ENCODE peak calls at places on chromosomes 4 and X, in seven cellular contexts. One of them, this sample, is unnamed.

GRCh38 chr4:77695769-77696168 is 90.1 kb downstream of the CXCL13 start:
- DNase-seq in heart right ventricle: no peak
- DNase-seq in AG09319: peak
- DNase-seq in GM10248: no peak
- DNase-seq in brain microvascular endothelial cell: peak
- DNase-seq in heart left ventricle: no peak
- DNase-seq in psoas muscle: no peak
- DNase-seq in this sample: no peak

GRCh38 chrX:150211988-150212387 is 151.1 kb upstream of the MAMLD1 start:
- DNase-seq in heart right ventricle: no peak
- DNase-seq in brain microvascular endothelial cell: peak
- DNase-seq in AG09319: no peak
- DNase-seq in GM10248: no peak
- DNase-seq in psoas muscle: no peak
- DNase-seq in heart left ventricle: no peak
- DNase-seq in this sample: no peak

GRCh38 chr4:9765091-9765490 is 16.3 kb upstream of the DRD5 start:
- DNase-seq in AG09319: no peak
- DNase-seq in brain microvascular endothelial cell: peak
- DNase-seq in GM10248: peak
- DNase-seq in heart left ventricle: no peak
- DNase-seq in psoas muscle: no peak
- DNase-seq in heart right ventricle: no peak
- DNase-seq in this sample: no peak

GRCh38 chrX:10922158-10922557 is 189.0 kb upstream of the HCCS start:
- DNase-seq in psoas muscle: no peak
- DNase-seq in GM10248: no peak
- DNase-seq in brain microvascular endothelial cell: peak
- DNase-seq in heart right ventricle: no peak
- DNase-seq in AG09319: peak
- DNase-seq in heart left ventricle: no peak
- DNase-seq in this sample: no peak

GRCh38 chr4:2335729-2336101 is 73.8 kb upstream of the MXD4 start:
- DNase-seq in heart right ventricle: no peak
- DNase-seq in brain microvascular endothelial cell: no peak
- DNase-seq in AG09319: no peak
- DNase-seq in psoas muscle: no peak
- DNase-seq in heart left ventricle: no peak
- DNase-seq in GM10248: no peak
- DNase-seq in this sample: peak

GRCh38 chr4:129455462-129455861 is 359.5 kb downstream of the C4orf33 start:
- DNase-seq in GM10248: no peak
- DNase-seq in AG09319: no peak
- DNase-seq in heart right ventricle: no peak
- DNase-seq in psoas muscle: no peak
- DNase-seq in brain microvascular endothelial cell: no peak
- DNase-seq in heart left ventricle: peak
- DNase-seq in this sample: no peak

GRCh38 chrX:14095702-14096101 is 66.0 kb upstream of the GEMIN8 start:
- DNase-seq in heart left ventricle: no peak
- DNase-seq in brain microvascular endothelial cell: peak
- DNase-seq in psoas muscle: no peak
- DNase-seq in heart right ventricle: peak
- DNase-seq in AG09319: peak
- DNase-seq in GM10248: peak
- DNase-seq in this sample: peak

GRCh38 chr4:169272265-169272886 is 1.6 kb upstream of the SH3RF1 start:
- DNase-seq in GM10248: peak
- DNase-seq in brain microvascular endothelial cell: peak
- DNase-seq in psoas muscle: no peak
- DNase-seq in heart right ventricle: no peak
- DNase-seq in heart left ventricle: no peak
- DNase-seq in AG09319: peak
- DNase-seq in this sample: no peak

GRCh38 chr4:89119836-89120235 is 8.5 kb downstream of the TIGD2 start:
- DNase-seq in psoas muscle: no peak
- DNase-seq in AG09319: no peak
- DNase-seq in heart right ventricle: no peak
- DNase-seq in brain microvascular endothelial cell: peak
- DNase-seq in heart left ventricle: no peak
- DNase-seq in GM10248: no peak
- DNase-seq in this sample: no peak

GRCh38 chr4:121706595-121707021 is 9.8 kb upstream of the ANXA5 start:
- DNase-seq in heart right ventricle: no peak
- DNase-seq in GM10248: no peak
- DNase-seq in brain microvascular endothelial cell: peak
- DNase-seq in psoas muscle: no peak
- DNase-seq in AG09319: no peak
- DNase-seq in heart left ventricle: no peak
- DNase-seq in this sample: no peak

GRCh38 chr4:154086247-154086646 is 297.4 kb upstream of the SFRP2 start:
- DNase-seq in heart left ventricle: no peak
- DNase-seq in heart right ventricle: no peak
- DNase-seq in psoas muscle: no peak
- DNase-seq in AG09319: no peak
- DNase-seq in brain microvascular endothelial cell: peak
- DNase-seq in GM10248: no peak
- DNase-seq in this sample: no peak

GRCh38 chr4:154078504-154079350 is 289.8 kb upstream of the SFRP2 start:
- DNase-seq in psoas muscle: no peak
- DNase-seq in brain microvascular endothelial cell: no peak
- DNase-seq in heart right ventricle: no peak
- DNase-seq in GM10248: no peak
- DNase-seq in AG09319: no peak
- DNase-seq in heart left ventricle: no peak
- DNase-seq in this sample: no peak

GRCh38 chr4:154084864-154085263 is 296.0 kb upstream of the SFRP2 start:
- DNase-seq in AG09319: no peak
- DNase-seq in GM10248: no peak
- DNase-seq in heart right ventricle: no peak
- DNase-seq in heart left ventricle: no peak
- DNase-seq in brain microvascular endothelial cell: no peak
- DNase-seq in psoas muscle: no peak
- DNase-seq in this sample: no peak

GRCh38 chr4:154081391-154081790 is 292.5 kb upstream of the SFRP2 start:
- DNase-seq in psoas muscle: no peak
- DNase-seq in heart right ventricle: no peak
- DNase-seq in heart left ventricle: no peak
- DNase-seq in AG09319: no peak
- DNase-seq in GM10248: no peak
- DNase-seq in brain microvascular endothelial cell: no peak
- DNase-seq in this sample: no peak

DNA sequence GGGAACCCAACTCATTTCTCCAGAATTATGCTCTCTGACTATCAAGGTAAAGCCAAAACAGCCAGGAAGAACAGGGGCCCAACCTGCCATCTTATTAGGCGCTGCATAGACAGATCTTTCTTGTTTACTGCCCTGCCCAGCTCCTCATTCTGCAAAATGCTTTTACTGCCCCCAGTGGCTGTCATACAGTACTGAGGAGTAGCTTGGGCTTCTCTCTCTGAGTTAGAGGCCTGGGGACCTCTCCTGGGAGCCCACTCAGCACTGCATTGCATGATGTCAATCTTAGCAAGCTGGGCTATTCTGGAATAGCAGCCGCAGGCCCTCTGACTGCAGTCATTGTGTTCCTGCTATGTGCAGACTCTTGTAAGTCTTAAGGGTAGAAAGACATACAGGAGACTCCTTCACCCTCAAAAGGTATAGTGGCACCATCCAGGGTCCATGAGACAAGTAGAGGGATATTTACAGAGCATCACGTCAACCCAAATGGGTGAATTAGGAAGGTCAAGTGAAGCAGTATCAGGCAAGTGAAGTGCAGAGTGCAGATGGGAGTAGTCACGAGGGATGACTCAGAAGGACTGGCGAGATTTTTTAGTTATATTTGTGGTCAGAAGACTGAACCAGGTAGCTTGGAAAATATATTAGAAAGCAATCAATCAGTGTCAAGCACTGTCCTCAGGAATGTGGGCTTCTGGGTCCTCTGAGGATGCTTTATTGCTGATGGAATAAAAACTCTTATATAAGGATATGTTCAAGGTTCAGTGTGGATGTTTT is 294.1 kb upstream of the SFRP2 start:
- DNase-seq in heart left ventricle: no peak
- DNase-seq in AG09319: no peak
- DNase-seq in GM10248: no peak
- DNase-seq in brain microvascular endothelial cell: no peak
- DNase-seq in heart right ventricle: no peak
- DNase-seq in psoas muscle: no peak
- DNase-seq in this sample: no peak
- TF ChIP-seq CTCF in heart left ventricle: no peak
- TF ChIP-seq CTCF in AG09319: peak
- TF ChIP-seq CTCF in GM10248: no peak
- TF ChIP-seq CTCF in brain microvascular endothelial cell: peak
- TF ChIP-seq CTCF in heart right ventricle: no peak
- TF ChIP-seq CTCF in psoas muscle: no peak
- TF ChIP-seq CTCF in this sample: no peak

DNA sequence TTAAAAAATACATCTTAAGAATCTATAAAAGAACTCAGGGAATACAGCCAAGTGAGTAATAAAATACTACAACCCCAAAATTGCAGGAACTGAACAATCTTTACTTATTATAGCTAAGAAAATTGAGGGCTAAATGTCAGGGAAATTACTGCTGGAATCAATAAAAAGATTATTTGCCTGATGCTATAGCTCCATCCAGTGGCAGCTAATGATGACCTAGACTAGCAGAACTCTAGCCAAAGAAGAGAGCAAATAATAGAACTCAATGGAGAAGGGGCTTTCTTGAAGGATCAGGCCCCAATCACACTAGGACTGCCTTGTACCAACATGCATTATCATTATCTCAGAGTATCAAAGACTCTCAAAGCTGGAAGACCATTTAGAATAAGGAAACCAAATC is 85.0 kb upstream of the FAM241A start:
- DNase-seq in brain microvascular endothelial cell: peak
- DNase-seq in heart left ventricle: no peak
- DNase-seq in GM10248: peak
- DNase-seq in psoas muscle: no peak
- DNase-seq in AG09319: no peak
- DNase-seq in heart right ventricle: no peak
- DNase-seq in this sample: no peak
- TF ChIP-seq CTCF in brain microvascular endothelial cell: peak
- TF ChIP-seq CTCF in heart left ventricle: no peak
- TF ChIP-seq CTCF in GM10248: peak
- TF ChIP-seq CTCF in psoas muscle: no peak
- TF ChIP-seq CTCF in AG09319: peak
- TF ChIP-seq CTCF in heart right ventricle: peak
- TF ChIP-seq CTCF in this sample: no peak

GRCh38 chrX:132501606-132502005 is 12.8 kb upstream of the MBNL3 start:
- DNase-seq in AG09319: no peak
- DNase-seq in heart left ventricle: no peak
- DNase-seq in heart right ventricle: no peak
- DNase-seq in brain microvascular endothelial cell: no peak
- DNase-seq in GM10248: no peak
- DNase-seq in psoas muscle: no peak
- DNase-seq in this sample: no peak

GRCh38 chrX:132504417-132504816 is 15.6 kb upstream of the MBNL3 start:
- DNase-seq in brain microvascular endothelial cell: no peak
- DNase-seq in heart left ventricle: no peak
- DNase-seq in GM10248: no peak
- DNase-seq in heart right ventricle: no peak
- DNase-seq in AG09319: no peak
- DNase-seq in psoas muscle: no peak
- DNase-seq in this sample: no peak

GRCh38 chrX:132508834-132509233 is 20.0 kb upstream of the MBNL3 start:
- DNase-seq in brain microvascular endothelial cell: no peak
- DNase-seq in heart right ventricle: no peak
- DNase-seq in psoas muscle: no peak
- DNase-seq in GM10248: no peak
- DNase-seq in AG09319: no peak
- DNase-seq in heart left ventricle: no peak
- DNase-seq in this sample: no peak

GRCh38 chrX:132505116-132505515 is 16.3 kb upstream of the MBNL3 start:
- DNase-seq in brain microvascular endothelial cell: no peak
- DNase-seq in GM10248: no peak
- DNase-seq in AG09319: no peak
- DNase-seq in heart right ventricle: no peak
- DNase-seq in heart left ventricle: no peak
- DNase-seq in psoas muscle: no peak
- DNase-seq in this sample: no peak
- TF ChIP-seq CTCF in brain microvascular endothelial cell: no peak
- TF ChIP-seq CTCF in GM10248: no peak
- TF ChIP-seq CTCF in AG09319: peak
- TF ChIP-seq CTCF in heart right ventricle: no peak
- TF ChIP-seq CTCF in heart left ventricle: no peak
- TF ChIP-seq CTCF in psoas muscle: no peak
- TF ChIP-seq CTCF in this sample: no peak

GRCh38 chr4:38905657-38906398 is 38.2 kb downstream of the FAM114A1 start:
- DNase-seq in heart right ventricle: no peak
- DNase-seq in heart left ventricle: no peak
- DNase-seq in GM10248: no peak
- DNase-seq in AG09319: no peak
- DNase-seq in brain microvascular endothelial cell: no peak
- DNase-seq in psoas muscle: no peak
- DNase-seq in this sample: no peak

GRCh38 chr4:38898245-38898644 is 30.6 kb downstream of the FAM114A1 start:
- DNase-seq in psoas muscle: no peak
- DNase-seq in brain microvascular endothelial cell: no peak
- DNase-seq in AG09319: no peak
- DNase-seq in heart right ventricle: no peak
- DNase-seq in heart left ventricle: no peak
- DNase-seq in GM10248: no peak
- DNase-seq in this sample: no peak

GRCh38 chr4:38902221-38902620 is 34.6 kb downstream of the FAM114A1 start:
- DNase-seq in heart left ventricle: no peak
- DNase-seq in GM10248: no peak
- DNase-seq in psoas muscle: no peak
- DNase-seq in heart right ventricle: no peak
- DNase-seq in AG09319: no peak
- DNase-seq in brain microvascular endothelial cell: no peak
- DNase-seq in this sample: no peak

GRCh38 chr4:38904090-38904666 is 36.6 kb downstream of the FAM114A1 start:
- DNase-seq in psoas muscle: no peak
- DNase-seq in AG09319: no peak
- DNase-seq in heart right ventricle: no peak
- DNase-seq in GM10248: no peak
- DNase-seq in heart left ventricle: no peak
- DNase-seq in brain microvascular endothelial cell: no peak
- DNase-seq in this sample: no peak

GRCh38 chr4:38902695-38903094 is 35.1 kb downstream of the FAM114A1 start:
- DNase-seq in GM10248: peak
- DNase-seq in psoas muscle: no peak
- DNase-seq in heart left ventricle: no peak
- DNase-seq in AG09319: no peak
- DNase-seq in brain microvascular endothelial cell: no peak
- DNase-seq in heart right ventricle: no peak
- DNase-seq in this sample: no peak
- TF ChIP-seq CTCF in GM10248: peak
- TF ChIP-seq CTCF in psoas muscle: peak
- TF ChIP-seq CTCF in heart left ventricle: peak
- TF ChIP-seq CTCF in AG09319: peak
- TF ChIP-seq CTCF in brain microvascular endothelial cell: no peak
- TF ChIP-seq CTCF in heart right ventricle: peak
- TF ChIP-seq CTCF in this sample: no peak

GRCh38 chr4:156169011-156169410 is 215.3 kb upstream of the CTSO start:
- DNase-seq in heart right ventricle: peak
- DNase-seq in psoas muscle: no peak
- DNase-seq in GM10248: peak
- DNase-seq in brain microvascular endothelial cell: peak
- DNase-seq in heart left ventricle: peak
- DNase-seq in AG09319: peak
- DNase-seq in this sample: peak
- TF ChIP-seq CTCF in heart right ventricle: peak
- TF ChIP-seq CTCF in psoas muscle: no peak
- TF ChIP-seq CTCF in GM10248: peak
- TF ChIP-seq CTCF in brain microvascular endothelial cell: peak
- TF ChIP-seq CTCF in heart left ventricle: peak
- TF ChIP-seq CTCF in AG09319: peak
- TF ChIP-seq CTCF in this sample: no peak

GRCh38 chr4:102779204-102779603 is 18.4 kb upstream of the MANBA start:
- DNase-seq in heart right ventricle: no peak
- DNase-seq in GM10248: no peak
- DNase-seq in AG09319: no peak
- DNase-seq in brain microvascular endothelial cell: no peak
- DNase-seq in psoas muscle: no peak
- DNase-seq in heart left ventricle: no peak
- DNase-seq in this sample: no peak
- TF ChIP-seq CTCF in heart right ventricle: no peak
- TF ChIP-seq CTCF in GM10248: no peak
- TF ChIP-seq CTCF in AG09319: no peak
- TF ChIP-seq CTCF in brain microvascular endothelial cell: no peak
- TF ChIP-seq CTCF in psoas muscle: no peak
- TF ChIP-seq CTCF in heart left ventricle: no peak
- TF ChIP-seq CTCF in this sample: no peak

This sample was measured in lung.